ENCODE peak calls at places on chromosome 16, in seven cellular contexts. One of them, this sample, is unnamed. For H3K9me3, the result is how much of the 10 kb centered on the place peaks cover.

GRCh38 chr16:51629602-51630001 is 478.5 kb upstream of the SALL1 start:
- DNase-seq in PC-9: no peak
- DNase-seq in SJSA1: no peak
- DNase-seq in CD4-positive, alpha-beta memory T cell: no peak
- DNase-seq in cardiac muscle cell: no peak
- DNase-seq in breast epithelium: no peak
- DNase-seq in heart right ventricle: no peak
- DNase-seq in this sample: no peak

GRCh38 chr16:54212893-54213292 is 73.7 kb downstream of the IRX3 start:
- DNase-seq in PC-9: no peak
- DNase-seq in SJSA1: no peak
- DNase-seq in CD4-positive, alpha-beta memory T cell: no peak
- DNase-seq in cardiac muscle cell: no peak
- DNase-seq in breast epithelium: no peak
- DNase-seq in heart right ventricle: no peak
- DNase-seq in this sample: no peak

GRCh38 chr16:86401119-86401518 is 109.2 kb upstream of the FOXF1 start:
- DNase-seq in PC-9: no peak
- DNase-seq in SJSA1: no peak
- DNase-seq in CD4-positive, alpha-beta memory T cell: no peak
- DNase-seq in cardiac muscle cell: no peak
- DNase-seq in breast epithelium: no peak
- DNase-seq in heart right ventricle: no peak
- DNase-seq in this sample: no peak

GRCh38 chr16:85380905-85381737 is 232.0 kb upstream of the GSE1 start:
- DNase-seq in PC-9: no peak
- DNase-seq in SJSA1: no peak
- DNase-seq in CD4-positive, alpha-beta memory T cell: no peak
- DNase-seq in cardiac muscle cell: no peak
- DNase-seq in breast epithelium: no peak
- DNase-seq in heart right ventricle: no peak
- DNase-seq in this sample: no peak

GRCh38 chr16:54402270-54402669 is 115.7 kb upstream of the IRX3 start:
- DNase-seq in PC-9: no peak
- DNase-seq in SJSA1: no peak
- DNase-seq in CD4-positive, alpha-beta memory T cell: no peak
- DNase-seq in cardiac muscle cell: no peak
- DNase-seq in breast epithelium: peak
- DNase-seq in heart right ventricle: peak
- DNase-seq in this sample: no peak

GRCh38 chr16:53413864-53414263 is 20.4 kb upstream of the RBL2 start:
- DNase-seq in PC-9: no peak
- DNase-seq in SJSA1: no peak
- DNase-seq in CD4-positive, alpha-beta memory T cell: no peak
- DNase-seq in cardiac muscle cell: no peak
- DNase-seq in breast epithelium: no peak
- DNase-seq in heart right ventricle: no peak
- DNase-seq in this sample: no peak

GRCh38 chr16:58258326-58258725 is 36.5 kb downstream of the PRSS54 start:
- DNase-seq in PC-9: no peak
- DNase-seq in SJSA1: no peak
- DNase-seq in CD4-positive, alpha-beta memory T cell: no peak
- DNase-seq in cardiac muscle cell: no peak
- DNase-seq in breast epithelium: peak
- DNase-seq in heart right ventricle: no peak
- DNase-seq in this sample: no peak

GRCh38 chr16:85451646-85452363 is 161.3 kb upstream of the GSE1 start:
- DNase-seq in PC-9: no peak
- DNase-seq in SJSA1: peak
- DNase-seq in CD4-positive, alpha-beta memory T cell: no peak
- DNase-seq in cardiac muscle cell: no peak
- DNase-seq in breast epithelium: no peak
- DNase-seq in heart right ventricle: no peak
- DNase-seq in this sample: no peak

GRCh38 chr16:74225278-74225677 is 71.3 kb upstream of the PSMD7 start:
- DNase-seq in PC-9: no peak
- DNase-seq in SJSA1: peak
- DNase-seq in CD4-positive, alpha-beta memory T cell: no peak
- DNase-seq in cardiac muscle cell: no peak
- DNase-seq in breast epithelium: no peak
- DNase-seq in heart right ventricle: no peak
- DNase-seq in this sample: no peak

GRCh38 chr16:30903596-30903995 is 7.2 kb downstream of the CTF1 start:
- DNase-seq in PC-9: no peak
- DNase-seq in SJSA1: no peak
- DNase-seq in CD4-positive, alpha-beta memory T cell: no peak
- DNase-seq in cardiac muscle cell: no peak
- DNase-seq in breast epithelium: no peak
- DNase-seq in heart right ventricle: peak
- DNase-seq in this sample: no peak

GRCh38 chr16:52283581-52284375 is 263.2 kb downstream of the TOX3 start:
- DNase-seq in PC-9: no peak
- DNase-seq in SJSA1: no peak
- DNase-seq in CD4-positive, alpha-beta memory T cell: no peak
- DNase-seq in cardiac muscle cell: no peak
- DNase-seq in breast epithelium: no peak
- DNase-seq in heart right ventricle: no peak
- DNase-seq in this sample: no peak

GRCh38 chr16:4852221-4852872 is 5.1 kb downstream of the UBN1 start:
- DNase-seq in PC-9: no peak
- DNase-seq in SJSA1: no peak
- DNase-seq in CD4-positive, alpha-beta memory T cell: no peak
- DNase-seq in cardiac muscle cell: no peak
- DNase-seq in breast epithelium: no peak
- DNase-seq in heart right ventricle: no peak
- DNase-seq in this sample: no peak

GRCh38 chr16:72455743-72456659 is 284.0 kb upstream of the PMFBP1 start:
- DNase-seq in PC-9: no peak
- DNase-seq in SJSA1: no peak
- DNase-seq in CD4-positive, alpha-beta memory T cell: no peak
- DNase-seq in cardiac muscle cell: no peak
- DNase-seq in breast epithelium: no peak
- DNase-seq in heart right ventricle: no peak
- DNase-seq in this sample: no peak

GRCh38 chr16:4663756-4664465 is 29.5 kb upstream of the NUDT16L1 start:
- DNase-seq in PC-9: no peak
- DNase-seq in SJSA1: no peak
- DNase-seq in CD4-positive, alpha-beta memory T cell: no peak
- DNase-seq in cardiac muscle cell: no peak
- DNase-seq in breast epithelium: no peak
- DNase-seq in heart right ventricle: peak
- DNase-seq in this sample: no peak

GRCh38 chr16:53629151-53629550 is 74.5 kb downstream of the RPGRIP1L start:
- DNase-seq in PC-9: no peak
- DNase-seq in SJSA1: no peak
- DNase-seq in CD4-positive, alpha-beta memory T cell: no peak
- DNase-seq in cardiac muscle cell: no peak
- DNase-seq in breast epithelium: no peak
- DNase-seq in heart right ventricle: no peak
- DNase-seq in this sample: no peak

GRCh38 chr16:733382-734207 is 6.7 kb downstream of the HAGHL start:
- DNase-seq in PC-9: no peak
- DNase-seq in SJSA1: no peak
- DNase-seq in CD4-positive, alpha-beta memory T cell: no peak
- DNase-seq in cardiac muscle cell: peak
- DNase-seq in breast epithelium: no peak
- DNase-seq in heart right ventricle: no peak
- DNase-seq in this sample: peak

GRCh38 chr16:35187665-35188225 is 1728.3 kb downstream of the TP53TG3F start:
- DNase-seq in PC-9: no peak
- DNase-seq in SJSA1: no peak
- DNase-seq in CD4-positive, alpha-beta memory T cell: no peak
- DNase-seq in cardiac muscle cell: no peak
- DNase-seq in breast epithelium: no peak
- DNase-seq in heart right ventricle: no peak
- DNase-seq in this sample: no peak

GRCh38 chr16:35184356-35184870 is 1725.0 kb downstream of the TP53TG3F start:
- DNase-seq in PC-9: no peak
- DNase-seq in SJSA1: no peak
- DNase-seq in CD4-positive, alpha-beta memory T cell: no peak
- DNase-seq in cardiac muscle cell: no peak
- DNase-seq in breast epithelium: no peak
- DNase-seq in heart right ventricle: no peak
- DNase-seq in this sample: no peak

GRCh38 chr16:35186045-35186759 is 1726.8 kb downstream of the TP53TG3F start:
- DNase-seq in PC-9: no peak
- DNase-seq in SJSA1: no peak
- DNase-seq in CD4-positive, alpha-beta memory T cell: no peak
- DNase-seq in cardiac muscle cell: no peak
- DNase-seq in breast epithelium: no peak
- DNase-seq in heart right ventricle: no peak
- DNase-seq in this sample: no peak

GRCh38 chr16:35182943-35183550 is 1723.6 kb downstream of the TP53TG3F start:
- DNase-seq in PC-9: no peak
- DNase-seq in SJSA1: no peak
- DNase-seq in CD4-positive, alpha-beta memory T cell: no peak
- DNase-seq in cardiac muscle cell: no peak
- DNase-seq in breast epithelium: no peak
- DNase-seq in heart right ventricle: no peak
- DNase-seq in this sample: no peak

DNA sequence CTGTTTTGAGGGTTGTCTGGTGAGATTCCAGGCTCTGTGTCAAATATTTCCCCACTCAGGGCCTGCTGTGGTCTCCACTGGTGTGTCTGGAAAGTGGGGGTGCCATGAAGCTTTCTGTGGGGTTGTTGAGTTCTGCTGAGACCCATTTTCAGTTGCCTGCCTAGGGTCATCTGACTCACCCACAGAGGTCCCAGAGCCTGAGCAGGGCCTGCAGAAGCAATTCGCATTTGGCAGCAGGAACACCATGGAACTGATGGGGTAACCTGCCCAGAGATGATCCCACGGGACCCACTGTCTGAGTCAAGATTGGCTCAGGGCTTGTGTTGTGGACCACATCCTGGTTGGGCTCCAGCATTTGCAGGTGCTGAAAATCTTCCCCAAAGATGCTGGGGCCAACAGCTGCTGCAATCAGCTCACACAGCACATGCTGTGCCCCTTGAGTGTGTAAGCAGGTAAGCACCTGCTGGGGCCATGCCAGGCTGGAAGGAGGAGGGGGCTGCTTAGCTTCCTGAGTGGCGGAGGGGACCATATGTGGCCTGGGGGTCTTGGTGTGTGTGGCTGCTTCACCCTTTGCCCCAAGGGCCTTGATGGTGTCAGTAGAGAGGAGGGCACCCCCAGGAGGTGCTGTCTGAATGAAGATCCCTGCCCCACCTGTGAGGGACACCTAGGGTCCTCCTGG is 1726.1 kb downstream of the TP53TG3F start:
- DNase-seq in PC-9: no peak
- DNase-seq in SJSA1: no peak
- DNase-seq in CD4-positive, alpha-beta memory T cell: no peak
- DNase-seq in cardiac muscle cell: no peak
- DNase-seq in breast epithelium: no peak
- DNase-seq in heart right ventricle: no peak
- DNase-seq in this sample: no peak
- H3K9me3 ChIP-seq in PC-9: under half
- H3K9me3 ChIP-seq in SJSA1: under half
- H3K9me3 ChIP-seq in CD4-positive, alpha-beta memory T cell: under half
- H3K9me3 ChIP-seq in cardiac muscle cell: under half
- H3K9me3 ChIP-seq in breast epithelium: under half
- H3K9me3 ChIP-seq in heart right ventricle: under half
- H3K9me3 ChIP-seq in this sample: under half

DNA sequence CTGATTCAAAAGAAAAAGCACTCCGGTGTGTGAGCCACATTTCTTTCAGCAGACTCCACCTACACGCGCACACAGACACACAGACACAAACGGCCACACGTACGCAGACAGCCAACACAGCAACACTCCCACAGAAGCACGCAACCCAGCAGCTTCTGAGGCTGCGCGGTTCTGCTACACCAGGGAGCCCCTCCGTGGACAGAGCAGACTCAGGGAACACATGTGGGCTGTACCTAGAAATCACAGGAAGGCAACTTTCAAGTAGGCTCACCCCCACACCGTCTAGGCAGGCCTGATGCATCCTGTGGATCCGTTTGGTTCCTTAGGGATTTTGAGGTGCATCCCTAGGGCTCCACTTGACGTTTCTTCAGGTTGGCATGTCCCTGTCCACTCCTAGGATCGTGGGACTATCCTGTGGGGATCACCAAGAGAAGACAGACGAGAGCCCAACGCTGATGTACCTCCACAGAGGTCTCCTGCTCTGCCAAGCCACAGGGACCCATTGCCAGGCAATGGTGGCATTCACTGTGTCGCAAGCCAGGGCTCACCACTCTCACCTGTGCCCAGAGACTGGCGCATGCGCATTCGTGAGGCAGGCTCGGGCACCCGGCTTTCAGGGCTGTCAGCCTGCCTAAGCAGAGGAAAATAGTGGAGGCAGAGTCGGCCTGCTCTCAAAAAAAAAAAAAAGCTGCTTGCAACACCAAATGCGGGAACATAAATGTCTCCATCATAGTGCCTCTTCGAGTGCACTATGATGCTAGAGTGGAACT is 2333.3 kb downstream of the TP53TG3F start:
- DNase-seq in PC-9: no peak
- DNase-seq in SJSA1: no peak
- DNase-seq in CD4-positive, alpha-beta memory T cell: no peak
- DNase-seq in cardiac muscle cell: no peak
- DNase-seq in breast epithelium: no peak
- DNase-seq in heart right ventricle: no peak
- DNase-seq in this sample: no peak
- H3K9me3 ChIP-seq in PC-9: under half
- H3K9me3 ChIP-seq in SJSA1: under half
- H3K9me3 ChIP-seq in CD4-positive, alpha-beta memory T cell: under half
- H3K9me3 ChIP-seq in cardiac muscle cell: under half
- H3K9me3 ChIP-seq in breast epithelium: under half
- H3K9me3 ChIP-seq in heart right ventricle: under half
- H3K9me3 ChIP-seq in this sample: under half

DNA sequence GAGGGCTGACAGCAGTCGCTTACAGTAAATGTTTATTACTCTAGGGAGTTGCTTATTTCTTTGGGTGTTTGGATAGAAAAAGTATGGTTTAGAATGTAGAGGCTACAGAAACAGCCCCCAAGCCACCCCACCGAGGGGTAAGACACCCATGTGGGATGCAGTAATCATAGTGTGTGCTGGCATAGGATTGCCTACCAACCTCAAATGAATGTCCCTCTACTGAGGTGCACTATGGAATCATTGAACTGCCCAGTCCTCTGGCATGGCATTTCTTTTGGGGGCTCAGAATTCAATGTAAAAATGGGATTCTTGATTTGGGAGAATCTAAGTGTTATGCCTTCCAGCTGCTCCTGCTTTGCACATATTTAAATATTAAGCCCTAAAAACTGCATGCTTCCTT is 46.8 kb downstream of the ZNF267 start:
- DNase-seq in PC-9: no peak
- DNase-seq in SJSA1: no peak
- DNase-seq in CD4-positive, alpha-beta memory T cell: no peak
- DNase-seq in cardiac muscle cell: no peak
- DNase-seq in breast epithelium: no peak
- DNase-seq in heart right ventricle: no peak
- DNase-seq in this sample: no peak
- H3K9me3 ChIP-seq in PC-9: half or more
- H3K9me3 ChIP-seq in SJSA1: under half
- H3K9me3 ChIP-seq in CD4-positive, alpha-beta memory T cell: half or more
- H3K9me3 ChIP-seq in cardiac muscle cell: under half
- H3K9me3 ChIP-seq in breast epithelium: half or more
- H3K9me3 ChIP-seq in heart right ventricle: under half
- H3K9me3 ChIP-seq in this sample: under half

DNA sequence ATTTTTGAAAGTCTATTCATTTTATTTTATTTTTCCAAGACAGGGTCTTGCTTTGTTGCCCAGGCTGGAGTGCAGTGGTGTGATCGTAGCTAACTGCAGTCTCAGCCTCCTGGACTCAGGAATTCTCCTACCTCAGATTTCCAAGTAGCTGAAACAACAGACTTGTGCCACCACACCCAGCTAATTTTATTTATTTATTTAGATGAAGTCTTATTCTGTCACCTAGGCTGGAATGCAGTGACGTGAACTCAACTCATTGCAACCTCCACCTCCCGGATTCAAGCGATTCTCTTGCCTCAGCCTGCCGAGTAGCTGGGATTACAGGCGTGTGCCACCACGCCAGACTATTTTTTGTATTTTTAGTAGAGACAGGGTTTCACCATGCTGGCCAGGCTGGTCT is 19.3 kb upstream of the OR1F1 start:
- DNase-seq in PC-9: no peak
- DNase-seq in SJSA1: no peak
- DNase-seq in CD4-positive, alpha-beta memory T cell: no peak
- DNase-seq in cardiac muscle cell: no peak
- DNase-seq in breast epithelium: no peak
- DNase-seq in heart right ventricle: no peak
- DNase-seq in this sample: no peak
- H3K9me3 ChIP-seq in PC-9: under half
- H3K9me3 ChIP-seq in SJSA1: under half
- H3K9me3 ChIP-seq in CD4-positive, alpha-beta memory T cell: under half
- H3K9me3 ChIP-seq in cardiac muscle cell: under half
- H3K9me3 ChIP-seq in breast epithelium: under half
- H3K9me3 ChIP-seq in heart right ventricle: under half
- H3K9me3 ChIP-seq in this sample: under half

This sample was measured in Caco-2.